ENCODE peak calls at places on chromosomes 4 and X, in eight cellular contexts. K is GM12878, R is PC-3, B is neural progenitor cell, U is HCT116, P is H1, M is fibroblast of lung, D is mammary epithelial cell. V is an unnamed sample.

GRCh38 chr4:110195561-110196205 is 2.7 kb downstream of the ELOVL6 start:
- DNase-seq in K (no peak), R (no peak), B (no peak), U (no peak), P (no peak), M (peak; percentile 36), D (peak; percentile 83), V (no peak)

GRCh38 chr4:244471-244870 is 60.8 kb downstream of the ZNF732 start:
- DNase-seq in K (peak; percentile 11), R (peak; percentile 58), B (peak; percentile 38), U (peak; percentile 12), P (peak; percentile 39), M (peak; percentile 14), D (peak; percentile 9), V (no peak)

GRCh38 chrX:139560221-139560620 is 29.7 kb downstream of the F9 start:
- DNase-seq in K (no peak), R (peak; percentile 29), B (no peak), U (no peak), P (no peak), M (no peak), D (no peak), V (peak; percentile 53)

GRCh38 chr4:7004331-7004730 is 38.8 kb upstream of the TADA2B start:
- DNase-seq in K (no peak), R (no peak), B (no peak), U (no peak), P (no peak), M (no peak), D (peak; percentile 100), V (peak; percentile 66)

GRCh38 chr4:8762951-8763735 is 108.5 kb downstream of the HMX1 start:
- DNase-seq in K (no peak), R (no peak), B (no peak), U (no peak), P (no peak), M (no peak), D (no peak), V (no peak)

GRCh38 chrX:40952855-40953254 is 132.4 kb upstream of the USP9X start:
- DNase-seq in K (peak; percentile 26), R (peak; percentile 7), B (no peak), U (no peak), P (no peak), M (peak; percentile 44), D (no peak), V (no peak)

GRCh38 chrX:74293343-74293946 is 10.5 kb upstream of the ZCCHC13 start:
- DNase-seq in K (no peak), R (peak; percentile 74), B (peak; percentile 86), U (peak; percentile 57), P (no peak), M (peak; percentile 80), D (peak; percentile 49), V (peak; percentile 57)

GRCh38 chrX:20228245-20228644 is 38.5 kb downstream of the RPS6KA3 start:
- DNase-seq in K (no peak), R (no peak), B (no peak), U (no peak), P (no peak), M (no peak), D (no peak), V (no peak)

GRCh38 chr4:24764305-24764704 is 31.1 kb upstream of the SOD3 start:
- DNase-seq in K (no peak), R (no peak), B (no peak), U (no peak), P (no peak), M (no peak), D (peak; percentile 67), V (no peak)

GRCh38 chr4:20684852-20685763 is 15.2 kb upstream of the PACRGL start:
- DNase-seq in K (no peak), R (peak; percentile 58), B (peak; percentile 35), U (no peak), P (no peak), M (peak; percentile 56), D (no peak), V (no peak)

GRCh38 chrX:111917591-111917990 is 41.6 kb downstream of the TRPC5OS start:
- DNase-seq in K (no peak), R (no peak), B (peak; percentile 43), U (no peak), P (no peak), M (no peak), D (no peak), V (no peak)

GRCh38 chrX:140507982-140508305 is 3.1 kb upstream of the SOX3 start:
- DNase-seq in K (no peak), R (peak; percentile 68), B (peak; percentile 92), U (no peak), P (no peak), M (no peak), D (no peak), V (no peak)

GRCh38 chrX:57906790-57907189 is 3.5 kb downstream of the ZXDA start:
- DNase-seq in K (no peak), R (no peak), B (no peak), U (no peak), P (no peak), M (peak; percentile 47), D (peak; percentile 24), V (peak; percentile 76)

GRCh38 chrX:57902633-57903032 is 7.6 kb downstream of the ZXDA start:
- DNase-seq in K (no peak), R (no peak), B (no peak), U (no peak), P (no peak), M (no peak), D (no peak), V (no peak)

GRCh38 chrX:57904481-57904880 is 5.8 kb downstream of the ZXDA start:
- DNase-seq in K (no peak), R (no peak), B (no peak), U (no peak), P (no peak), M (no peak), D (no peak), V (no peak)

GRCh38 chrX:57900961-57901360 is 9.3 kb downstream of the ZXDA start:
- DNase-seq in K (no peak), R (peak; percentile 27), B (no peak), U (no peak), P (no peak), M (peak; percentile 34), D (no peak), V (peak; percentile 63)

DNA sequence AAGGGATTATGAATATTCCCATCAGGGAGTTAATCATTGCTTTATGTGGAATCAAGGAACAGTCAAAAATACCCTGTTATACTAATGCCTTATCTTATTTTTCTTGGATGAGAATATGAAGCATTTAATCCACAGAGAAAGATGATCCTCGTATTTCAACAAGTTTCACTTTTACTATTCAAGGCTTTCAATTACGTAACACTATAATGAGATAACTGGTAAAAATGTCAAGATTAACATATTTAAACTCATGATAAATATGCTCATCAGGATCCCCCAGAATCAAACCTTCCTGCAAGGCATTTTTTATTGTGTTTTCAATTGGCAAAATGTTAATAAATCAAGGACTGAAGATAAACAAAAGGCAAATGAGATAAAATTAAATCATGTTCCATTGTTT is 5.1 kb downstream of the ZXDA start:
- DNase-seq in K (no peak), R (no peak), B (no peak), U (no peak), P (no peak), M (peak; percentile 14), D (no peak), V (no peak)
- H3K4me2 ChIP-seq in K (peak overlapping the region; percentile 59), R (no peak overlapping the region), B (no peak overlapping the region), U (no peak overlapping the region), P (no peak overlapping the region), M (peak overlapping the region; percentile 68), D (peak overlapping the region; percentile 42), V (no peak overlapping the region)

GRCh38 chr4:55947254-55947882 is 1.4 kb upstream of the CEP135 start:
- DNase-seq in K (peak; percentile 73), R (no peak), B (no peak), U (no peak), P (no peak), M (peak; percentile 43), D (peak; percentile 24), V (no peak)
- H3K4me3 ChIP-seq in K (peak overlapping the region; percentile 76), R (peak overlapping the region; percentile 81), B (no peak overlapping the region), U (no peak overlapping the region), P (no peak overlapping the region), M (peak overlapping the region; percentile 83), D (peak overlapping the region; percentile 16), V (peak overlapping the region; percentile 91)

GRCh38 chrX:53320543-53321215 is 39.3 kb upstream of the IQSEC2 start:
- DNase-seq in K (no peak), R (no peak), B (peak; percentile 17), U (no peak), P (no peak), M (no peak), D (no peak), V (no peak)
- TF ChIP-seq EZH2 in K (no peak), R (no peak), B (peak; percentile 56), U (no peak), P (peak; percentile 73), M (peak; percentile 30), D (peak; percentile 97), V (peak; percentile 88)

DNA sequence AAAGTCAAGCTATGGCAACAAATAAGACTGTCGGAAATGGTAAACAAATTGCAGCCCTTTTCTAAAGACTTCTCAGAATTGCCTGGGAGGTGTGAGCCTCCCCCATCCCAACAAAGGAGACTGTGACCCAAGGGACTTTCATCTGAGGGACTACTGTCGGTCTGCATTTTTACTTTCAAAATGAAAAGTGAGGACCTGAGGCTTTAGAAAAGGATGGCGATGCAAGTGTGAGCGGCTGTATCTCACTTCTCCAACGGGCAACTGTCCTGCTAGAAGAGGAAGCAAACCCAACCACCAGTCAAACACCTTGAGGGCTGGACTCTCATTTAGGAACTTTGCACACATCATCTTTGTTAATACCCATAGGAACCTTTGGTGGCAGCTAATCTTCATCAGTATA is 62.6 kb upstream of the CLNK start:
- DNase-seq in K (peak; percentile 80), R (no peak), B (no peak), U (no peak), P (no peak), M (no peak), D (no peak), V (no peak)
- H3K4me2 ChIP-seq in K (peak overlapping the region; percentile 68), R (no peak overlapping the region), B (no peak overlapping the region), U (no peak overlapping the region), P (no peak overlapping the region), M (no peak overlapping the region), D (no peak overlapping the region), V (peak overlapping the region; percentile 6)

V was measured in astrocyte.